ENCODE peak calls at places on chromosome 15, in eight cellular contexts. One of them, this sample, is unnamed.

GRCh38 chr15:57592426-57592825 is 722 bp downstream of the MYZAP start:
- DNase-seq in astrocyte of the cerebellum: no peak
- DNase-seq in ovary: no peak
- DNase-seq in uterus: no peak
- DNase-seq in lung: no peak
- DNase-seq in AG04450: no peak
- DNase-seq in cardiac muscle cell: peak; percentile 37
- DNase-seq in PC-3: no peak
- DNase-seq in this sample: no peak

GRCh38 chr15:71743861-71744382 is 66.4 kb upstream of the NR2E3 start:
- DNase-seq in PC-3: peak; percentile 64
- DNase-seq in AG04450: no peak
- DNase-seq in astrocyte of the cerebellum: peak; percentile 28
- DNase-seq in ovary: peak; percentile 73
- DNase-seq in uterus: peak; percentile 75
- DNase-seq in lung: peak; percentile 53
- DNase-seq in cardiac muscle cell: peak; percentile 70
- DNase-seq in this sample: no peak

GRCh38 chr15:62809106-62809967 is 233.2 kb upstream of the TPM1 start:
- DNase-seq in lung: no peak
- DNase-seq in astrocyte of the cerebellum: no peak
- DNase-seq in ovary: no peak
- DNase-seq in uterus: no peak
- DNase-seq in AG04450: peak; percentile 46
- DNase-seq in PC-3: no peak
- DNase-seq in cardiac muscle cell: no peak
- DNase-seq in this sample: no peak

GRCh38 chr15:39641187-39641889 is 60.5 kb downstream of the THBS1 start:
- DNase-seq in AG04450: no peak
- DNase-seq in astrocyte of the cerebellum: no peak
- DNase-seq in cardiac muscle cell: no peak
- DNase-seq in lung: no peak
- DNase-seq in ovary: no peak
- DNase-seq in PC-3: peak; percentile 89
- DNase-seq in uterus: no peak
- DNase-seq in this sample: no peak

GRCh38 chr15:52709172-52709979 is 30.2 kb upstream of the ATOSA start:
- DNase-seq in PC-3: no peak
- DNase-seq in cardiac muscle cell: peak; percentile 81
- DNase-seq in AG04450: no peak
- DNase-seq in ovary: no peak
- DNase-seq in lung: no peak
- DNase-seq in uterus: no peak
- DNase-seq in astrocyte of the cerebellum: no peak
- DNase-seq in this sample: no peak

GRCh38 chr15:52765779-52766178 is 24.4 kb downstream of the ONECUT1 start:
- DNase-seq in cardiac muscle cell: peak; percentile 43
- DNase-seq in lung: no peak
- DNase-seq in ovary: no peak
- DNase-seq in PC-3: peak; percentile 16
- DNase-seq in uterus: no peak
- DNase-seq in astrocyte of the cerebellum: no peak
- DNase-seq in AG04450: no peak
- DNase-seq in this sample: no peak

GRCh38 chr15:29319823-29320222 is 50.2 kb upstream of the NSMCE3 start:
- DNase-seq in uterus: no peak
- DNase-seq in AG04450: no peak
- DNase-seq in cardiac muscle cell: no peak
- DNase-seq in lung: no peak
- DNase-seq in astrocyte of the cerebellum: no peak
- DNase-seq in ovary: no peak
- DNase-seq in PC-3: no peak
- DNase-seq in this sample: no peak

GRCh38 chr15:58628206-58629057 is 121.1 kb downstream of the ADAM10 start:
- DNase-seq in uterus: no peak
- DNase-seq in ovary: no peak
- DNase-seq in AG04450: no peak
- DNase-seq in PC-3: no peak
- DNase-seq in cardiac muscle cell: no peak
- DNase-seq in astrocyte of the cerebellum: no peak
- DNase-seq in lung: no peak
- DNase-seq in this sample: no peak

GRCh38 chr15:98713585-98714001 is 65.3 kb downstream of the IGF1R start:
- DNase-seq in astrocyte of the cerebellum: no peak
- DNase-seq in AG04450: no peak
- DNase-seq in uterus: no peak
- DNase-seq in lung: no peak
- DNase-seq in ovary: no peak
- DNase-seq in PC-3: peak; percentile 46
- DNase-seq in cardiac muscle cell: no peak
- DNase-seq in this sample: peak; percentile 35

GRCh38 chr15:42338500-42338899 is 20.8 kb upstream of the CAPN3 start:
- DNase-seq in astrocyte of the cerebellum: no peak
- DNase-seq in cardiac muscle cell: no peak
- DNase-seq in AG04450: no peak
- DNase-seq in uterus: no peak
- DNase-seq in PC-3: no peak
- DNase-seq in lung: no peak
- DNase-seq in ovary: no peak
- DNase-seq in this sample: no peak

GRCh38 chr15:67385971-67386370 is 131.4 kb downstream of the IQCH start:
- DNase-seq in AG04450: no peak
- DNase-seq in astrocyte of the cerebellum: no peak
- DNase-seq in uterus: no peak
- DNase-seq in ovary: no peak
- DNase-seq in lung: no peak
- DNase-seq in cardiac muscle cell: no peak
- DNase-seq in PC-3: no peak
- DNase-seq in this sample: no peak
- TF ChIP-seq CTCF in AG04450: peak; percentile 39
- TF ChIP-seq CTCF in astrocyte of the cerebellum: peak; percentile 26
- TF ChIP-seq CTCF in uterus: no peak
- TF ChIP-seq CTCF in ovary: no peak
- TF ChIP-seq CTCF in lung: no peak
- TF ChIP-seq CTCF in cardiac muscle cell: peak; percentile 20
- TF ChIP-seq CTCF in PC-3: no peak
- TF ChIP-seq CTCF in this sample: no peak

DNA sequence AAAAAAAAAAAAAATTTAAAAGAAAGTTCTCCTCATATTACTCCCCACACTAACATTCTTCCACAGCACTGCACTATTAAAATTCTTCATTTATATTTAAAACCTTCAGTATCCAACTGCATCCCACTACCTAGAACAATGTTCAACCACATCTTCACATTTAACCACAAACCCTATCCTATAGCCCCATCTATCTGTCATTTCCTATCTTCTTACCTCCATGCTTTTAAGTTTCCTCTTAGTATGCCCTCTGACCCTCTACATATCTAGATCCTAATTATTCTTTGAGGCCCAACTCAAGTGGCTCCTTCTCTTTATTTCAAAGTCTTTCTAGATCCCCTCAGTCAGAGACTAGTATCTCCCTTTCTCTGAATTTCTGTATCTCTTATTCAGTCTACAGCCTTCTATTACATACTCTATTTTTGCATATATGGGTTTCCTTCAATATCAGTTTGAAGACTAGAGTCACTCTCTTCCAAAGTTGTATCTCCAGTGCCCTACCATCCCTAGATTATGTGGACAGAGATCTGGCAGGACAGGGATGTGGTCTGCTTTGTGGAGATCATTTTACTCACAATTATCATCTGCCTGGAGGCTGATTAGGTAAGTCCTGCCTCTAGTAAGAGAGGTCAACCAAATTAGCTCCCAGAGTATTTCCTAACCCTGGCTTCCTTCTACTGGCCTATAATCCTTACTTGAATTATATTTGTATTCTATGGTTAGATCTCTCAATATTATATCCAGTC is 1.4 kb downstream of the CIAO2A start:
- DNase-seq in PC-3: peak; percentile 28
- DNase-seq in ovary: no peak
- DNase-seq in cardiac muscle cell: no peak
- DNase-seq in uterus: no peak
- DNase-seq in AG04450: no peak
- DNase-seq in astrocyte of the cerebellum: no peak
- DNase-seq in lung: no peak
- DNase-seq in this sample: no peak
- TF ChIP-seq CTCF in PC-3: peak; percentile 51
- TF ChIP-seq CTCF in ovary: no peak
- TF ChIP-seq CTCF in cardiac muscle cell: no peak
- TF ChIP-seq CTCF in uterus: no peak
- TF ChIP-seq CTCF in AG04450: no peak
- TF ChIP-seq CTCF in astrocyte of the cerebellum: no peak
- TF ChIP-seq CTCF in lung: no peak
- TF ChIP-seq CTCF in this sample: no peak

DNA sequence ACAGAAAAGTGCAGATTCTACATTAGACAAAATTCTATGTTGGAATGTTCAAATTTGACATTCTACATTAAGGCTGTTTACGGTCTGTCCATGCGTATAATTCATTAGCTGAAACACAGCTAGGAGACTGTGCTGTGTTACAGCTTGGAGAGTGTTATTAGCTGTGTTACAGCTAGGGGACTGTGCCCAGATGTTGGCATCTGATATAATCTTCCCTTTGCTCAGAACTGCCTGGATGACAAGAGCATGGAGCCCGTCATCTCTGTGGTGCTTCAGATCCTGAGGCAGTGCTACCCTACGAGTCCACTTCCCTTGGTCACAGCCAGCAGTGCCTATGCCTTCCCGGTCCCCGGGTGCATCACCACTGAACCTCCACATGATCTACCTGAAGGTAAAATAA is 177.0 kb downstream of the AGBL1 start:
- DNase-seq in lung: no peak
- DNase-seq in AG04450: no peak
- DNase-seq in cardiac muscle cell: no peak
- DNase-seq in PC-3: no peak
- DNase-seq in uterus: no peak
- DNase-seq in ovary: no peak
- DNase-seq in astrocyte of the cerebellum: no peak
- DNase-seq in this sample: no peak
- TF ChIP-seq CTCF in lung: no peak
- TF ChIP-seq CTCF in AG04450: no peak
- TF ChIP-seq CTCF in cardiac muscle cell: no peak
- TF ChIP-seq CTCF in PC-3: no peak
- TF ChIP-seq CTCF in uterus: no peak
- TF ChIP-seq CTCF in ovary: no peak
- TF ChIP-seq CTCF in astrocyte of the cerebellum: no peak
- TF ChIP-seq CTCF in this sample: no peak

DNA sequence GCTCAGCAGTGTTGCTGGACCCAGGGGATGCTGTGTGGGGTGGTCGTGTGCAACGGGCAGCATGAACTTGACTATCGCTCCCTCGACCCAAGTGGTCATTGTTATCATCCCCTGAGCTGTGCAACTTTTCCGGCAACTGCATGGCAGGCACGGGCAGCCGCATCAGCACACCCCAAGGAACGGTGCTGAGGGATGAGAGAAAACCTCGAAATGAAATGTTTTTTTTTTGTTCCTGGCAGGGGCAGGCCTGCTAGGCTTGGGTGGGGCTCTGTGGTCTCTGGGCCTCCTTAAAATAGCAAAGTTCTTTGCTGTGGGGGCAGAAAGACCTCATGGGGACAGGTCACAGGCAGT is 51.4 kb downstream of the CORO2B start:
- DNase-seq in AG04450: no peak
- DNase-seq in lung: no peak
- DNase-seq in uterus: no peak
- DNase-seq in cardiac muscle cell: no peak
- DNase-seq in PC-3: no peak
- DNase-seq in ovary: no peak
- DNase-seq in astrocyte of the cerebellum: no peak
- DNase-seq in this sample: no peak
- TF ChIP-seq CTCF in AG04450: no peak
- TF ChIP-seq CTCF in lung: no peak
- TF ChIP-seq CTCF in uterus: no peak
- TF ChIP-seq CTCF in cardiac muscle cell: no peak
- TF ChIP-seq CTCF in PC-3: no peak
- TF ChIP-seq CTCF in ovary: no peak
- TF ChIP-seq CTCF in astrocyte of the cerebellum: no peak
- TF ChIP-seq CTCF in this sample: no peak

DNA sequence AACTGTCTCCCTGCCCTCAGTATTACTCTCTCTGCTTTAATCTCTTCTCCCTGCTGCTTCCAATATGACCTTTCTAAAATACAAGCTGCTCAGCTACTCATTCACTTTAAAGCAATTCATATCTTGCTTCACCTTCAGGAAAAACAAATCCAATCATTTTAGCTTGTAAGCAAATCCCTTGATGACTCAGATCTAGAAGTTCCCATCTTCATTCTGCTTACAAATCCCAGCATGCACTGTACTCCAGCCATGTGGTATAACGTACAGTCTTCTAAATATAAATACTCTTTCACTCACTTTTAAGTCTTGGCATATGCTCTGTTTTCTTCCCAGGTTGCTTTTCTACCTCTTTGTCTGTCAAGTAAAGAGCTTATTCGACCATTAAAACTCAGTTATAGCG is 1009.1 kb upstream of the SEMA6D start:
- DNase-seq in astrocyte of the cerebellum: no peak
- DNase-seq in lung: no peak
- DNase-seq in uterus: no peak
- DNase-seq in cardiac muscle cell: no peak
- DNase-seq in AG04450: no peak
- DNase-seq in ovary: no peak
- DNase-seq in PC-3: no peak
- DNase-seq in this sample: no peak
- TF ChIP-seq CTCF in astrocyte of the cerebellum: no peak
- TF ChIP-seq CTCF in lung: no peak
- TF ChIP-seq CTCF in uterus: no peak
- TF ChIP-seq CTCF in cardiac muscle cell: no peak
- TF ChIP-seq CTCF in AG04450: no peak
- TF ChIP-seq CTCF in ovary: no peak
- TF ChIP-seq CTCF in PC-3: no peak
- TF ChIP-seq CTCF in this sample: no peak

This sample was measured in AG09319.